ENCODE peak calls at places on chromosomes 3 and 15, in ten cellular contexts. L, U, V, X, W, O, T, E, P and C are unnamed samples.

GRCh38 chr3:170806676-170807075 is 63.3 kb downstream of the RPL22L1 start:
- DNase-seq in O (no peak), X (no peak), U (no peak), P (no peak), L (no peak), T (no peak), E (no peak), V (no peak), W (no peak), C (no peak)

GRCh38 chr3:89042251-89042650 is 65.2 kb upstream of the EPHA3 start:
- DNase-seq in X (no peak), L (no peak), U (no peak), E (no peak), O (no peak), V (no peak), P (no peak), T (no peak), W (no peak), C (no peak)

GRCh38 chr3:169662215-169663070 is 1.1 kb downstream of the MECOM start:
- DNase-seq in P (peak), L (peak), E (no peak), W (peak), T (peak), U (peak), X (peak), V (peak), O (peak), C (no peak)

GRCh38 chr3:169334994-169335393 is 328.5 kb downstream of the MECOM start:
- DNase-seq in O (no peak), U (peak), T (no peak), X (no peak), V (no peak), E (no peak), W (no peak), P (no peak), L (no peak), C (no peak)

GRCh38 chr3:29514912-29515311 is 234.0 kb downstream of the RBMS3 start:
- DNase-seq in O (no peak), T (no peak), P (no peak), E (no peak), U (no peak), X (no peak), V (no peak), W (no peak), L (no peak), C (no peak)

GRCh38 chr15:80031841-80032240 is 27.6 kb upstream of the ZFAND6 start:
- DNase-seq in O (peak), L (no peak), X (no peak), V (no peak), U (no peak), E (no peak), P (no peak), W (no peak), T (no peak), C (no peak)

GRCh38 chr3:174215426-174215825 is 643.7 kb upstream of the NAALADL2 start:
- DNase-seq in P (no peak), O (no peak), L (no peak), W (no peak), U (peak), E (no peak), T (no peak), X (no peak), V (no peak), C (no peak)

GRCh38 chr15:39434751-39435238 is 146.1 kb upstream of the THBS1 start:
- DNase-seq in X (no peak), E (no peak), W (no peak), P (peak), O (no peak), V (no peak), T (no peak), U (no peak), L (no peak), C (no peak)

GRCh38 chr3:154182322-154182922 is 61.2 kb downstream of the ARHGEF26 start:
- DNase-seq in X (no peak), O (no peak), L (no peak), P (no peak), T (no peak), V (no peak), W (no peak), U (no peak), E (no peak), C (no peak)

GRCh38 chr15:74840851-74841760 is 1.9 kb downstream of the ULK3 start:
- DNase-seq in E (no peak), V (no peak), T (no peak), U (no peak), P (no peak), L (no peak), X (no peak), O (no peak), W (peak), C (no peak)

GRCh38 chr15:34437687-34438086 is at the start of gene GOLGA8A:
- DNase-seq in W (peak), X (peak), U (peak), O (peak), E (peak), V (peak), P (peak), L (peak), T (peak), C (peak)

GRCh38 chr3:23430781-23431423 is 227.8 kb downstream of the UBE2E2 start:
- DNase-seq in U (peak), L (no peak), X (no peak), E (no peak), O (no peak), W (no peak), V (no peak), P (no peak), T (no peak), C (no peak)

GRCh38 chr3:126549861-126550487 is 8.8 kb downstream of the C3orf22 start:
- DNase-seq in V (no peak), L (no peak), W (no peak), E (no peak), P (no peak), T (peak), U (no peak), X (peak), O (peak), C (no peak)

GRCh38 chr3:115100172-115100571 is 46.9 kb downstream of the ZBTB20 start:
- DNase-seq in W (no peak), V (peak), L (peak), X (no peak), T (no peak), O (no peak), U (peak), E (no peak), P (peak), C (no peak)

GRCh38 chr15:79004336-79004735 is 59.5 kb upstream of the CTSH start:
- DNase-seq in E (no peak), L (no peak), T (no peak), P (peak), X (no peak), O (peak), V (peak), U (peak), W (peak), C (peak)

GRCh38 chr3:71101581-71101980 is 481.9 kb downstream of the FOXP1 start:
- DNase-seq in T (no peak), L (no peak), U (peak), P (no peak), E (no peak), W (no peak), V (no peak), O (no peak), X (no peak), C (no peak)

GRCh38 chr15:33468740-33469139 is 158.0 kb downstream of the RYR3 start:
- DNase-seq in L (no peak), X (no peak), U (no peak), W (no peak), V (no peak), O (no peak), T (no peak), E (no peak), P (no peak), C (no peak)

GRCh38 chr15:64180235-64180824 is 17.5 kb upstream of the PPIB start:
- DNase-seq in O (no peak), U (no peak), L (no peak), W (no peak), X (no peak), E (no peak), P (no peak), V (no peak), T (no peak), C (no peak)

GRCh38 chr15:90665288-90666134 is 51.6 kb upstream of the BLM start:
- DNase-seq in O (peak), P (peak), X (peak), L (peak), E (no peak), T (peak), V (peak), W (peak), U (peak), C (no peak)

GRCh38 chr15:47415539-47415971 is 301.8 kb upstream of the SEMA6D start:
- DNase-seq in T (no peak), U (peak), P (peak), L (no peak), O (no peak), E (no peak), X (no peak), V (peak), W (no peak), C (no peak)

GRCh38 chr15:29074045-29074444 is 188.3 kb downstream of the APBA2 start:
- DNase-seq in V (no peak), U (peak), X (no peak), W (no peak), O (no peak), L (no peak), E (no peak), P (no peak), T (no peak), C (no peak)

GRCh38 chr3:192841428-192841827 is 76.2 kb downstream of the MB21D2 start:
- DNase-seq in V (no peak), T (no peak), P (no peak), W (no peak), E (no peak), X (no peak), U (no peak), L (no peak), O (no peak), C (no peak)

GRCh38 chr3:171704002-171704401 is 106.3 kb downstream of the PLD1 start:
- DNase-seq in W (peak), T (no peak), L (no peak), U (peak), P (peak), E (no peak), O (peak), V (peak), X (peak), C (no peak)

GRCh38 chr15:63288778-63289378 is 11.5 kb downstream of the APH1B start:
- DNase-seq in P (peak), X (no peak), W (peak), O (no peak), T (no peak), L (no peak), V (peak), E (no peak), U (peak), C (no peak)

GRCh38 chr15:31439328-31439727 is 112.7 kb downstream of the KLF13 start:
- DNase-seq in U (no peak), V (no peak), E (no peak), P (peak), L (no peak), W (peak), T (no peak), O (peak), X (no peak), C (no peak)

GRCh38 chr3:185789891-185790830 is 34.7 kb downstream of the IGF2BP2 start:
- DNase-seq in L (no peak), E (no peak), U (peak), W (no peak), T (no peak), V (no peak), X (no peak), O (peak), P (no peak), C (no peak)

GRCh38 chr15:63610209-63610841 is 13.1 kb downstream of the FBXL22 start:
- DNase-seq in V (peak), U (peak), P (peak), T (peak), O (peak), L (peak), X (peak), E (no peak), W (peak), C (peak)

GRCh38 chr15:50163719-50164410 is 18.1 kb upstream of the SLC27A2 start:
- DNase-seq in T (no peak), V (no peak), U (no peak), E (no peak), X (no peak), W (no peak), P (no peak), L (no peak), O (no peak), C (no peak)

GRCh38 chr3:47225310-47225906 is 57.2 kb downstream of the KIF9 start:
- DNase-seq in E (peak), P (no peak), L (no peak), V (no peak), U (peak), X (no peak), W (no peak), T (no peak), O (peak), C (no peak)

GRCh38 chr3:104180906-104181305 is 1185.8 kb upstream of the ALCAM start:
- DNase-seq in V (no peak), T (no peak), E (no peak), W (no peak), P (no peak), U (no peak), L (no peak), X (no peak), O (no peak), C (no peak)

GRCh38 chr3:32018723-32019564 is 37.4 kb downstream of the ZNF860 start:
- DNase-seq in V (peak), U (peak), O (no peak), W (peak), L (no peak), E (no peak), T (no peak), X (no peak), P (peak), C (peak)

GRCh38 chr3:131549340-131549739 is 46.6 kb upstream of the MRPL3 start:
- DNase-seq in W (peak), T (no peak), X (no peak), O (no peak), V (peak), U (no peak), E (no peak), L (no peak), P (no peak), C (no peak)

GRCh38 chr3:185733980-185734724 is 90.7 kb downstream of the IGF2BP2 start:
- DNase-seq in W (peak), E (no peak), O (peak), T (no peak), P (peak), L (peak), V (peak), U (peak), X (peak), C (peak)

GRCh38 chr3:65717676-65718346 is 320.9 kb downstream of the MAGI1 start:
- DNase-seq in X (no peak), O (no peak), T (no peak), E (no peak), W (no peak), V (no peak), L (no peak), P (no peak), U (no peak), C (no peak)

GRCh38 chr15:99057020-99057419 is 47.9 kb upstream of the SYNM start:
- DNase-seq in U (no peak), E (no peak), O (no peak), T (no peak), W (no peak), V (no peak), L (no peak), X (no peak), P (no peak), C (no peak)

GRCh38 chr15:89088605-89089315 is 504 bp downstream of the ABHD2 start:
- DNase-seq in X (peak), T (peak), V (no peak), P (no peak), O (peak), W (no peak), U (peak), E (no peak), L (peak), C (no peak)

GRCh38 chr3:23629181-23629893 is 176.4 kb upstream of the UBE2E1 start:
- DNase-seq in V (no peak), P (no peak), O (no peak), W (no peak), X (no peak), T (no peak), U (peak), L (peak), E (no peak), C (peak)

GRCh38 chr3:30775070-30775469 is 119.4 kb downstream of the GADL1 start:
- DNase-seq in V (peak), O (no peak), U (no peak), X (no peak), L (no peak), T (no peak), P (no peak), W (no peak), E (no peak), C (peak)

GRCh38 chr3:57951106-57951882 is 56.9 kb upstream of the FLNB start:
- DNase-seq in L (no peak), W (peak), T (peak), E (no peak), V (no peak), P (peak), U (peak), O (peak), X (peak), C (no peak)

GRCh38 chr3:52218953-52219650 is 6.3 kb downstream of the TLR9 start:
- DNase-seq in E (no peak), U (no peak), T (peak), L (no peak), P (no peak), X (peak), V (no peak), O (no peak), W (no peak), C (no peak)

GRCh38 chr15:48858401-48858800 is 19.5 kb upstream of the EID1 start:
- DNase-seq in L (no peak), W (peak), P (no peak), E (peak), T (no peak), O (no peak), U (peak), V (no peak), X (no peak), C (no peak)
- H3K4me3 ChIP-seq in L (no peak), W (no peak), P (no peak), E (no peak), T (no peak), O (no peak), U (no peak), V (no peak), X (no peak), C (no peak)

GRCh38 chr3:72388117-72388516 is 460.1 kb downstream of the SHQ1 start:
- DNase-seq in L (no peak), U (no peak), E (no peak), V (no peak), T (no peak), P (no peak), X (no peak), O (no peak), W (no peak), C (no peak)
- TF ChIP-seq CTCF in L (no peak), U (no peak), E (no peak), V (no peak), T (no peak), P (no peak), X (no peak), O (no peak), W (no peak), C (no peak)

GRCh38 chr15:42576776-42577175 is 1.4 kb downstream of the STARD9 start:
- DNase-seq in X (no peak), O (no peak), V (no peak), U (no peak), P (no peak), W (no peak), T (no peak), L (no peak), E (no peak), C (no peak)
- H3K4me3 ChIP-seq in X (no peak), O (no peak), V (peak), U (no peak), P (no peak), W (no peak), T (peak), L (no peak), E (no peak), C (no peak)

GRCh38 chr15:101692799-101693198 is 31.5 kb downstream of the TARS3 start:
- DNase-seq in V (peak), O (no peak), T (no peak), X (no peak), P (no peak), W (no peak), E (no peak), L (no peak), U (no peak), C (no peak)

GRCh38 chr15:101697488-101697887 is 26.8 kb downstream of the TARS3 start:
- DNase-seq in W (no peak), L (no peak), X (no peak), T (no peak), U (no peak), E (no peak), P (no peak), O (no peak), V (no peak), C (no peak)

GRCh38 chr15:101689901-101690300 is 34.4 kb downstream of the TARS3 start:
- DNase-seq in E (no peak), L (no peak), V (no peak), T (no peak), X (no peak), O (no peak), U (peak), W (no peak), P (no peak), C (no peak)

GRCh38 chr15:101698314-101698713 is 26.0 kb downstream of the TARS3 start:
- DNase-seq in O (no peak), V (no peak), L (no peak), E (no peak), P (no peak), U (peak), T (no peak), W (no peak), X (no peak), C (no peak)

DNA sequence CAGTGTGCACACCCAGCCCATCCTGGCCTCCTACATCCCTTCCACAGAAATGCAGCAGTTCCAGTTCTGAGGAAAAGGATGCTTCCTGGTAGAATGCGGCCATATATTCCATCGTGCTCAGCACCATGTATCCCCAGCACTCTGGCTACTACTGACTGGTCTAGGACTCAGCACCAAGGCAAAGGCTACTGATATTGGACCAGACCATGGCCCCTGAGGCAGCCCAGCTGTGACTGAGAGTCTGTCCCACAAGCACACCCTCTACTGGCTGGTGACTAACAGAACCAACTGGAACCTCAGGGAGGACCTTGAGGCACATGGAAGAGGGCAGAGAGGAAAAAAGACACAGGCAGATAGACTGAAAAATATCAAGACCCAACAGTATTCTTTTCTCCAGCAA is 30.0 kb downstream of the TARS3 start:
- DNase-seq in L (no peak), O (no peak), X (no peak), E (no peak), V (no peak), T (no peak), U (no peak), P (no peak), W (no peak), C (no peak)
- TF ChIP-seq CTCF in L (no peak), O (no peak), X (no peak), E (no peak), V (no peak), T (no peak), U (no peak), P (peak), W (peak), C (no peak)

DNA sequence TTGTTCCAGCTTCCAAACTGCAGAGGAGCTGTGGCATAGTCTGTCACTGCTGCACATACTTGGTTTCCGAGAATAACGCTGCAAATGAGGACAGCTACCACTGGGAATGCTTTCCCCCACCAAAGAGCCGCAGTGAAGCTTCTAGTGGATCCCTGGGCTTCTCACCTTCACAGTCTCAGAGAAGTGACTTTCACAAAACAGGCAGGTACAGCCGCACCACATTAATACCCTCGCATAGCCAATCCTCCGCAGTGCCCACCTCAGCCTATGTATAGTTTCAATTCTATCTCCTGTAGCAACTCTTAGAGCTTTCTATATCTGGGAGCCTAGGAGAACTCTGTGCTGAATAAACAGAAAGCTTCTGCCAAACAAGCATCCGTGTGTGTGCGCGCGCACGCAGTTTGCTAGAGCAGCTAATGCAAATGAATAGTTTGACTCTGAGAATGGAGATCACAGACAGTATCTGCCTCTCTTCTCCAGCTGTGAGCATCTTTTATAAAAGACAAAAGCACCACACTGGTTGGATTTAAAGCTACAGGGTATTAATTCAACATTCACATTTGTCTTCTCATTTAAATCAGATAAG is 81.9 kb upstream of the PLXND1 start:
- DNase-seq in P (peak), U (peak), L (peak), E (peak), O (peak), V (peak), X (peak), W (no peak), T (peak), C (no peak)
- H3K4me3 ChIP-seq in P (peak), U (peak), L (no peak), E (peak), O (no peak), V (peak), X (peak), W (no peak), T (peak), C (no peak)